ENCODE peak calls at places on chromosome 19, in nine cellular contexts. One of them, this sample, is unnamed.
A peak's percentile ranks its signal among the peaks of the same experiment; 100 is the strongest.

GRCh38 chr19:44753932-44754742 is 5.6 kb downstream of the BCL3 start:
- DNase-seq in cardiac muscle cell: peak; percentile 87
- DNase-seq in non-pigmented ciliary epithelial cell: no peak
- DNase-seq in stimulated activated CD4-positive, alpha-beta T cell treated with anti-CD3 and anti-CD28 coated beads, Interleukin-2, amount 100 ng/mL, for 24 hours: peak; percentile 91
- DNase-seq in T-cell: peak; percentile 49
- DNase-seq in adrenal gland: peak; percentile 92
- DNase-seq in stimulated activated CD8-positive, alpha-beta memory T cell treated with anti-CD3 and anti-CD28 coated beads, Interleukin-7, amount 100 ng/mL, for 24 hours: peak; percentile 67
- DNase-seq in T-helper 9 cell: peak; percentile 37
- DNase-seq in CD4-positive, alpha-beta T cell: peak; percentile 78
- DNase-seq in this sample: no peak

GRCh38 chr19:55626350-55626749 is 2.0 kb upstream of the ZNF784 start:
- DNase-seq in non-pigmented ciliary epithelial cell: no peak
- DNase-seq in T-cell: peak; percentile 64
- DNase-seq in cardiac muscle cell: no peak
- DNase-seq in T-helper 9 cell: peak; percentile 42
- DNase-seq in adrenal gland: no peak
- DNase-seq in CD4-positive, alpha-beta T cell: peak; percentile 38
- DNase-seq in stimulated activated CD8-positive, alpha-beta memory T cell treated with anti-CD3 and anti-CD28 coated beads, Interleukin-7, amount 100 ng/mL, for 24 hours: no peak
- DNase-seq in stimulated activated CD4-positive, alpha-beta T cell treated with anti-CD3 and anti-CD28 coated beads, Interleukin-2, amount 100 ng/mL, for 24 hours: peak; percentile 42
- DNase-seq in this sample: no peak

GRCh38 chr19:10961763-10962536 is 1.1 kb downstream of the SMARCA4 start:
- DNase-seq in non-pigmented ciliary epithelial cell: no peak
- DNase-seq in T-helper 9 cell: no peak
- DNase-seq in adrenal gland: no peak
- DNase-seq in stimulated activated CD8-positive, alpha-beta memory T cell treated with anti-CD3 and anti-CD28 coated beads, Interleukin-7, amount 100 ng/mL, for 24 hours: no peak
- DNase-seq in T-cell: no peak
- DNase-seq in CD4-positive, alpha-beta T cell: no peak
- DNase-seq in stimulated activated CD4-positive, alpha-beta T cell treated with anti-CD3 and anti-CD28 coated beads, Interleukin-2, amount 100 ng/mL, for 24 hours: no peak
- DNase-seq in cardiac muscle cell: no peak
- DNase-seq in this sample: no peak

GRCh38 chr19:1728816-1729567 is 24.3 kb upstream of the ONECUT3 start:
- DNase-seq in adrenal gland: no peak
- DNase-seq in stimulated activated CD8-positive, alpha-beta memory T cell treated with anti-CD3 and anti-CD28 coated beads, Interleukin-7, amount 100 ng/mL, for 24 hours: no peak
- DNase-seq in cardiac muscle cell: no peak
- DNase-seq in T-cell: no peak
- DNase-seq in non-pigmented ciliary epithelial cell: no peak
- DNase-seq in CD4-positive, alpha-beta T cell: no peak
- DNase-seq in stimulated activated CD4-positive, alpha-beta T cell treated with anti-CD3 and anti-CD28 coated beads, Interleukin-2, amount 100 ng/mL, for 24 hours: no peak
- DNase-seq in T-helper 9 cell: no peak
- DNase-seq in this sample: no peak

GRCh38 chr19:29577662-29577963 is 28.5 kb upstream of the POP4 start:
- DNase-seq in stimulated activated CD8-positive, alpha-beta memory T cell treated with anti-CD3 and anti-CD28 coated beads, Interleukin-7, amount 100 ng/mL, for 24 hours: no peak
- DNase-seq in CD4-positive, alpha-beta T cell: no peak
- DNase-seq in cardiac muscle cell: no peak
- DNase-seq in T-helper 9 cell: no peak
- DNase-seq in T-cell: no peak
- DNase-seq in stimulated activated CD4-positive, alpha-beta T cell treated with anti-CD3 and anti-CD28 coated beads, Interleukin-2, amount 100 ng/mL, for 24 hours: no peak
- DNase-seq in adrenal gland: no peak
- DNase-seq in non-pigmented ciliary epithelial cell: no peak
- DNase-seq in this sample: no peak

GRCh38 chr19:49042177-49042576 is 1.5 kb upstream of the CGB5 start:
- DNase-seq in CD4-positive, alpha-beta T cell: no peak
- DNase-seq in T-cell: no peak
- DNase-seq in non-pigmented ciliary epithelial cell: no peak
- DNase-seq in adrenal gland: no peak
- DNase-seq in T-helper 9 cell: no peak
- DNase-seq in stimulated activated CD4-positive, alpha-beta T cell treated with anti-CD3 and anti-CD28 coated beads, Interleukin-2, amount 100 ng/mL, for 24 hours: no peak
- DNase-seq in cardiac muscle cell: no peak
- DNase-seq in stimulated activated CD8-positive, alpha-beta memory T cell treated with anti-CD3 and anti-CD28 coated beads, Interleukin-7, amount 100 ng/mL, for 24 hours: no peak
- DNase-seq in this sample: no peak

GRCh38 chr19:18865973-18866799 is 29.8 kb downstream of the CERS1 start:
- DNase-seq in adrenal gland: peak; percentile 51
- DNase-seq in stimulated activated CD4-positive, alpha-beta T cell treated with anti-CD3 and anti-CD28 coated beads, Interleukin-2, amount 100 ng/mL, for 24 hours: peak; percentile 74
- DNase-seq in stimulated activated CD8-positive, alpha-beta memory T cell treated with anti-CD3 and anti-CD28 coated beads, Interleukin-7, amount 100 ng/mL, for 24 hours: peak; percentile 33
- DNase-seq in CD4-positive, alpha-beta T cell: peak; percentile 58
- DNase-seq in cardiac muscle cell: peak; percentile 82
- DNase-seq in non-pigmented ciliary epithelial cell: no peak
- DNase-seq in T-cell: peak; percentile 29
- DNase-seq in T-helper 9 cell: peak; percentile 63
- DNase-seq in this sample: peak; percentile 84

GRCh38 chr19:18063463-18063862 is 23.3 kb downstream of the IL12RB1 start:
- DNase-seq in cardiac muscle cell: peak; percentile 59
- DNase-seq in T-cell: no peak
- DNase-seq in non-pigmented ciliary epithelial cell: no peak
- DNase-seq in stimulated activated CD4-positive, alpha-beta T cell treated with anti-CD3 and anti-CD28 coated beads, Interleukin-2, amount 100 ng/mL, for 24 hours: peak; percentile 44
- DNase-seq in T-helper 9 cell: no peak
- DNase-seq in stimulated activated CD8-positive, alpha-beta memory T cell treated with anti-CD3 and anti-CD28 coated beads, Interleukin-7, amount 100 ng/mL, for 24 hours: no peak
- DNase-seq in adrenal gland: no peak
- DNase-seq in CD4-positive, alpha-beta T cell: peak; percentile 32
- DNase-seq in this sample: no peak

GRCh38 chr19:54921082-54921481 is 15.1 kb downstream of the NCR1 start:
- DNase-seq in T-cell: no peak
- DNase-seq in CD4-positive, alpha-beta T cell: no peak
- DNase-seq in stimulated activated CD4-positive, alpha-beta T cell treated with anti-CD3 and anti-CD28 coated beads, Interleukin-2, amount 100 ng/mL, for 24 hours: no peak
- DNase-seq in non-pigmented ciliary epithelial cell: no peak
- DNase-seq in cardiac muscle cell: no peak
- DNase-seq in stimulated activated CD8-positive, alpha-beta memory T cell treated with anti-CD3 and anti-CD28 coated beads, Interleukin-7, amount 100 ng/mL, for 24 hours: no peak
- DNase-seq in adrenal gland: no peak
- DNase-seq in T-helper 9 cell: no peak
- DNase-seq in this sample: no peak

GRCh38 chr19:36041831-36042230 is 9.2 kb upstream of the CLIP3 start:
- DNase-seq in stimulated activated CD8-positive, alpha-beta memory T cell treated with anti-CD3 and anti-CD28 coated beads, Interleukin-7, amount 100 ng/mL, for 24 hours: no peak
- DNase-seq in adrenal gland: no peak
- DNase-seq in CD4-positive, alpha-beta T cell: no peak
- DNase-seq in non-pigmented ciliary epithelial cell: peak; percentile 81
- DNase-seq in stimulated activated CD4-positive, alpha-beta T cell treated with anti-CD3 and anti-CD28 coated beads, Interleukin-2, amount 100 ng/mL, for 24 hours: no peak
- DNase-seq in cardiac muscle cell: peak; percentile 8
- DNase-seq in T-helper 9 cell: no peak
- DNase-seq in T-cell: no peak
- DNase-seq in this sample: no peak

GRCh38 chr19:18756896-18757295 is 34.2 kb downstream of the COMP start:
- DNase-seq in T-cell: no peak
- DNase-seq in stimulated activated CD8-positive, alpha-beta memory T cell treated with anti-CD3 and anti-CD28 coated beads, Interleukin-7, amount 100 ng/mL, for 24 hours: no peak
- DNase-seq in cardiac muscle cell: no peak
- DNase-seq in non-pigmented ciliary epithelial cell: no peak
- DNase-seq in T-helper 9 cell: no peak
- DNase-seq in CD4-positive, alpha-beta T cell: no peak
- DNase-seq in stimulated activated CD4-positive, alpha-beta T cell treated with anti-CD3 and anti-CD28 coated beads, Interleukin-2, amount 100 ng/mL, for 24 hours: no peak
- DNase-seq in adrenal gland: no peak
- DNase-seq in this sample: no peak

GRCh38 chr19:13447978-13448377 is 58.3 kb downstream of the CACNA1A start:
- DNase-seq in non-pigmented ciliary epithelial cell: no peak
- DNase-seq in stimulated activated CD8-positive, alpha-beta memory T cell treated with anti-CD3 and anti-CD28 coated beads, Interleukin-7, amount 100 ng/mL, for 24 hours: no peak
- DNase-seq in T-helper 9 cell: no peak
- DNase-seq in T-cell: no peak
- DNase-seq in cardiac muscle cell: no peak
- DNase-seq in adrenal gland: no peak
- DNase-seq in stimulated activated CD4-positive, alpha-beta T cell treated with anti-CD3 and anti-CD28 coated beads, Interleukin-2, amount 100 ng/mL, for 24 hours: no peak
- DNase-seq in CD4-positive, alpha-beta T cell: no peak
- DNase-seq in this sample: no peak

GRCh38 chr19:14434543-14435319 is 1.6 kb downstream of the PKN1 start:
- DNase-seq in stimulated activated CD4-positive, alpha-beta T cell treated with anti-CD3 and anti-CD28 coated beads, Interleukin-2, amount 100 ng/mL, for 24 hours: peak; percentile 45
- DNase-seq in T-cell: no peak
- DNase-seq in cardiac muscle cell: no peak
- DNase-seq in adrenal gland: peak; percentile 91
- DNase-seq in CD4-positive, alpha-beta T cell: no peak
- DNase-seq in T-helper 9 cell: no peak
- DNase-seq in non-pigmented ciliary epithelial cell: peak; percentile 56
- DNase-seq in stimulated activated CD8-positive, alpha-beta memory T cell treated with anti-CD3 and anti-CD28 coated beads, Interleukin-7, amount 100 ng/mL, for 24 hours: no peak
- DNase-seq in this sample: no peak

GRCh38 chr19:1990230-1991017 is 25.1 kb downstream of the BTBD2 start:
- DNase-seq in non-pigmented ciliary epithelial cell: no peak
- DNase-seq in stimulated activated CD4-positive, alpha-beta T cell treated with anti-CD3 and anti-CD28 coated beads, Interleukin-2, amount 100 ng/mL, for 24 hours: no peak
- DNase-seq in adrenal gland: no peak
- DNase-seq in CD4-positive, alpha-beta T cell: no peak
- DNase-seq in stimulated activated CD8-positive, alpha-beta memory T cell treated with anti-CD3 and anti-CD28 coated beads, Interleukin-7, amount 100 ng/mL, for 24 hours: no peak
- DNase-seq in T-helper 9 cell: no peak
- DNase-seq in T-cell: no peak
- DNase-seq in cardiac muscle cell: no peak
- DNase-seq in this sample: no peak

GRCh38 chr19:791605-792360 is 5.5 kb upstream of the PTBP1 start:
- DNase-seq in cardiac muscle cell: no peak
- DNase-seq in stimulated activated CD8-positive, alpha-beta memory T cell treated with anti-CD3 and anti-CD28 coated beads, Interleukin-7, amount 100 ng/mL, for 24 hours: no peak
- DNase-seq in T-helper 9 cell: no peak
- DNase-seq in stimulated activated CD4-positive, alpha-beta T cell treated with anti-CD3 and anti-CD28 coated beads, Interleukin-2, amount 100 ng/mL, for 24 hours: no peak
- DNase-seq in non-pigmented ciliary epithelial cell: no peak
- DNase-seq in adrenal gland: no peak
- DNase-seq in CD4-positive, alpha-beta T cell: no peak
- DNase-seq in T-cell: no peak
- DNase-seq in this sample: no peak

GRCh38 chr19:970695-971094 is 13.4 kb upstream of the WDR18 start:
- DNase-seq in T-helper 9 cell: no peak
- DNase-seq in CD4-positive, alpha-beta T cell: no peak
- DNase-seq in stimulated activated CD8-positive, alpha-beta memory T cell treated with anti-CD3 and anti-CD28 coated beads, Interleukin-7, amount 100 ng/mL, for 24 hours: no peak
- DNase-seq in non-pigmented ciliary epithelial cell: no peak
- DNase-seq in stimulated activated CD4-positive, alpha-beta T cell treated with anti-CD3 and anti-CD28 coated beads, Interleukin-2, amount 100 ng/mL, for 24 hours: no peak
- DNase-seq in cardiac muscle cell: no peak
- DNase-seq in adrenal gland: no peak
- DNase-seq in T-cell: no peak
- DNase-seq in this sample: no peak

GRCh38 chr19:18477974-18478373 is 40.0 kb upstream of the ISYNA1 start:
- DNase-seq in adrenal gland: no peak
- DNase-seq in T-cell: no peak
- DNase-seq in cardiac muscle cell: no peak
- DNase-seq in stimulated activated CD4-positive, alpha-beta T cell treated with anti-CD3 and anti-CD28 coated beads, Interleukin-2, amount 100 ng/mL, for 24 hours: no peak
- DNase-seq in non-pigmented ciliary epithelial cell: no peak
- DNase-seq in CD4-positive, alpha-beta T cell: no peak
- DNase-seq in T-helper 9 cell: no peak
- DNase-seq in stimulated activated CD8-positive, alpha-beta memory T cell treated with anti-CD3 and anti-CD28 coated beads, Interleukin-7, amount 100 ng/mL, for 24 hours: no peak
- DNase-seq in this sample: no peak

GRCh38 chr19:29088761-29089160 is 124.2 kb downstream of the UQCRFS1 start:
- DNase-seq in non-pigmented ciliary epithelial cell: no peak
- DNase-seq in CD4-positive, alpha-beta T cell: no peak
- DNase-seq in T-cell: no peak
- DNase-seq in adrenal gland: no peak
- DNase-seq in stimulated activated CD8-positive, alpha-beta memory T cell treated with anti-CD3 and anti-CD28 coated beads, Interleukin-7, amount 100 ng/mL, for 24 hours: no peak
- DNase-seq in stimulated activated CD4-positive, alpha-beta T cell treated with anti-CD3 and anti-CD28 coated beads, Interleukin-2, amount 100 ng/mL, for 24 hours: no peak
- DNase-seq in cardiac muscle cell: no peak
- DNase-seq in T-helper 9 cell: no peak
- DNase-seq in this sample: no peak

GRCh38 chr19:43798546-43799409 is 3.5 kb downstream of the LYPD5 start:
- DNase-seq in T-helper 9 cell: peak; percentile 41
- DNase-seq in cardiac muscle cell: peak; percentile 7
- DNase-seq in T-cell: no peak
- DNase-seq in non-pigmented ciliary epithelial cell: no peak
- DNase-seq in stimulated activated CD4-positive, alpha-beta T cell treated with anti-CD3 and anti-CD28 coated beads, Interleukin-2, amount 100 ng/mL, for 24 hours: peak; percentile 75
- DNase-seq in adrenal gland: peak; percentile 46
- DNase-seq in stimulated activated CD8-positive, alpha-beta memory T cell treated with anti-CD3 and anti-CD28 coated beads, Interleukin-7, amount 100 ng/mL, for 24 hours: no peak
- DNase-seq in CD4-positive, alpha-beta T cell: no peak
- DNase-seq in this sample: no peak

GRCh38 chr19:5850743-5851293 is 431 bp downstream of the FUT3 start:
- DNase-seq in T-helper 9 cell: no peak
- DNase-seq in adrenal gland: peak; percentile 79
- DNase-seq in non-pigmented ciliary epithelial cell: no peak
- DNase-seq in cardiac muscle cell: no peak
- DNase-seq in CD4-positive, alpha-beta T cell: no peak
- DNase-seq in stimulated activated CD8-positive, alpha-beta memory T cell treated with anti-CD3 and anti-CD28 coated beads, Interleukin-7, amount 100 ng/mL, for 24 hours: no peak
- DNase-seq in stimulated activated CD4-positive, alpha-beta T cell treated with anti-CD3 and anti-CD28 coated beads, Interleukin-2, amount 100 ng/mL, for 24 hours: no peak
- DNase-seq in T-cell: no peak
- DNase-seq in this sample: no peak

GRCh38 chr19:13281567-13282291 is 131.5 kb downstream of the IER2 start:
- DNase-seq in adrenal gland: no peak
- DNase-seq in T-cell: no peak
- DNase-seq in cardiac muscle cell: no peak
- DNase-seq in T-helper 9 cell: no peak
- DNase-seq in non-pigmented ciliary epithelial cell: no peak
- DNase-seq in stimulated activated CD8-positive, alpha-beta memory T cell treated with anti-CD3 and anti-CD28 coated beads, Interleukin-7, amount 100 ng/mL, for 24 hours: no peak
- DNase-seq in CD4-positive, alpha-beta T cell: no peak
- DNase-seq in stimulated activated CD4-positive, alpha-beta T cell treated with anti-CD3 and anti-CD28 coated beads, Interleukin-2, amount 100 ng/mL, for 24 hours: no peak
- DNase-seq in this sample: no peak